ENCODE peak calls at places on chromosomes 2 and 18, in seven cellular contexts. H is left ventricle myocardium inferior; Z is CD8-positive, alpha-beta T cell; E is small intestine; B is HAP-1; W is AG04450; N is mesenchymal stem cell. Y is an unnamed sample.

GRCh38 chr2:173854840-173855239 is 110.3 kb downstream of the SP3 start:
- DNase-seq in H (no peak), Z (no peak), E (no peak), B (no peak), W (no peak), N (no peak), Y (peak; percentile 76)

GRCh38 chr2:1617425-1618021 is 126.8 kb downstream of the PXDN start:
- DNase-seq in H (no peak), Z (no peak), E (no peak), B (no peak), W (no peak), N (no peak), Y (no peak)

GRCh38 chr2:25558262-25558661 is 115.1 kb downstream of the DTNB start:
- DNase-seq in H (no peak), Z (peak; percentile 14), E (peak; percentile 17), B (peak; percentile 84), W (peak; percentile 7), N (peak; percentile 81), Y (no peak)

GRCh38 chr2:202269585-202269984 is 4.0 kb downstream of the NOP58 start:
- DNase-seq in H (no peak), Z (no peak), E (peak; percentile 21), B (no peak), W (no peak), N (no peak), Y (no peak)

GRCh38 chr2:213537579-213537978 is 253.3 kb downstream of the SPAG16 start:
- DNase-seq in H (no peak), Z (no peak), E (no peak), B (no peak), W (no peak), N (no peak), Y (no peak)

GRCh38 chr2:234494361-234495075 is 2.4 kb downstream of the ARL4C start:
- DNase-seq in H (no peak), Z (peak; percentile 47), E (no peak), B (peak; percentile 85), W (no peak), N (peak; percentile 58), Y (peak; percentile 22)

GRCh38 chr18:12296087-12296403 is 12.0 kb upstream of the TUBB6 start:
- DNase-seq in H (no peak), Z (no peak), E (no peak), B (no peak), W (no peak), N (peak; percentile 80), Y (no peak)

GRCh38 chr2:163812926-163813520 is 77.2 kb upstream of the FIGN start:
- DNase-seq in H (no peak), Z (no peak), E (no peak), B (no peak), W (no peak), N (no peak), Y (no peak)

GRCh38 chr2:57981369-57981768 is 65.2 kb upstream of the VRK2 start:
- DNase-seq in H (no peak), Z (no peak), E (no peak), B (no peak), W (no peak), N (no peak), Y (peak; percentile 53)

GRCh38 chr18:2573408-2573807 is 2.1 kb downstream of the NDC80 start:
- DNase-seq in H (no peak), Z (no peak), E (no peak), B (no peak), W (no peak), N (no peak), Y (no peak)
- H3K4me3 ChIP-seq in H (no peak overlapping the region), Z (no peak overlapping the region), E (no peak overlapping the region), B (peak overlapping the region; percentile 84), W (peak overlapping the region; percentile 89), N (peak overlapping the region; percentile 99), Y (peak overlapping the region; percentile 86)

GRCh38 chr2:64001382-64002101 is 17.7 kb downstream of the VPS54 start:
- DNase-seq in H (no peak), Z (no peak), E (no peak), B (no peak), W (no peak), N (no peak), Y (no peak)
- H3K9me3 ChIP-seq in H (peaks cover 10% of the 10 kb centered on the region), Z (no peaks in the 10 kb centered on the region), E (no peaks in the 10 kb centered on the region), B (no peaks in the 10 kb centered on the region), W (no peaks in the 10 kb centered on the region), N (peaks cover 3% of the 10 kb centered on the region), Y (peaks cover 22% of the 10 kb centered on the region)

GRCh38 chr2:55163895-55164509 is 68.1 kb downstream of the CLHC1 start:
- DNase-seq in H (no peak), Z (no peak), E (peak; percentile 63), B (no peak), W (no peak), N (no peak), Y (no peak)
- H3K4me3 ChIP-seq in H (no peak overlapping the region), Z (no peak overlapping the region), E (no peak overlapping the region), B (no peak overlapping the region), W (no peak overlapping the region), N (no peak overlapping the region), Y (no peak overlapping the region)

GRCh38 chr18:79900610-79901570 is 50.6 kb downstream of the SLC66A2 start:
- DNase-seq in H (no peak), Z (no peak), E (no peak), B (no peak), W (no peak), N (no peak), Y (no peak)

GRCh38 chr18:79897940-79898625 is 53.4 kb downstream of the SLC66A2 start:
- DNase-seq in H (no peak), Z (no peak), E (no peak), B (no peak), W (no peak), N (no peak), Y (no peak)

GRCh38 chr18:79898952-79899608 is 52.4 kb downstream of the SLC66A2 start:
- DNase-seq in H (no peak), Z (no peak), E (no peak), B (no peak), W (no peak), N (no peak), Y (no peak)

GRCh38 chr18:79901665-79902064 is 49.8 kb downstream of the SLC66A2 start:
- DNase-seq in H (no peak), Z (no peak), E (no peak), B (no peak), W (no peak), N (no peak), Y (no peak)

GRCh38 chr18:79899609-79900435 is 51.6 kb downstream of the SLC66A2 start:
- DNase-seq in H (no peak), Z (no peak), E (no peak), B (no peak), W (no peak), N (no peak), Y (no peak)
- H3K9me3 ChIP-seq in H (peaks cover 49% of the 10 kb centered on the region), Z (peaks cover 3% of the 10 kb centered on the region), E (peaks cover 6% of the 10 kb centered on the region), B (no peaks in the 10 kb centered on the region), W (peaks cover 80% of the 10 kb centered on the region), N (peaks cover 41% of the 10 kb centered on the region), Y (peaks cover 24% of the 10 kb centered on the region)

GRCh38 chr2:46471-47345 is at the start of gene FAM110C:
- DNase-seq in H (peak; percentile 68), Z (peak; percentile 50), E (peak; percentile 94), B (no peak), W (no peak), N (no peak), Y (peak; percentile 26)
- H3K4me3 ChIP-seq in H (peak within 1 kb of the TSS; percentile 72), Z (peak within 1 kb of the TSS; percentile 40), E (peak within 1 kb of the TSS; percentile 60), B (peak within 1 kb of the TSS; percentile 17), W (no peak within 1 kb of the TSS), N (peak within 1 kb of the TSS; percentile 18), Y (peak within 1 kb of the TSS; percentile 32)

GRCh38 chr18:71327443-71328120 is 1038.7 kb downstream of the SOCS6 start:
- DNase-seq in H (no peak), Z (no peak), E (no peak), B (no peak), W (no peak), N (no peak), Y (no peak)
- H3K9me3 ChIP-seq in H (no peaks in the 10 kb centered on the region), Z (no peaks in the 10 kb centered on the region), E (no peaks in the 10 kb centered on the region), B (no peaks in the 10 kb centered on the region), W (peaks cover 3% of the 10 kb centered on the region), N (peaks cover 2% of the 10 kb centered on the region), Y (no peaks in the 10 kb centered on the region)

GRCh38 chr18:62426191-62426488 is 96.7 kb upstream of the ZCCHC2 start:
- DNase-seq in H (no peak), Z (no peak), E (no peak), B (no peak), W (no peak), N (no peak), Y (no peak)
- H3K4me3 ChIP-seq in H (peak overlapping the region; percentile 58), Z (no peak overlapping the region), E (no peak overlapping the region), B (no peak overlapping the region), W (no peak overlapping the region), N (no peak overlapping the region), Y (no peak overlapping the region)

GRCh38 chr2:121613152-121613551 is 36.1 kb downstream of the CLASP1 start:
- DNase-seq in H (no peak), Z (no peak), E (no peak), B (no peak), W (no peak), N (no peak), Y (no peak)
- H3K9me3 ChIP-seq in H (no peaks in the 10 kb centered on the region), Z (no peaks in the 10 kb centered on the region), E (no peaks in the 10 kb centered on the region), B (no peaks in the 10 kb centered on the region), W (no peaks in the 10 kb centered on the region), N (no peaks in the 10 kb centered on the region), Y (no peaks in the 10 kb centered on the region)

DNA sequence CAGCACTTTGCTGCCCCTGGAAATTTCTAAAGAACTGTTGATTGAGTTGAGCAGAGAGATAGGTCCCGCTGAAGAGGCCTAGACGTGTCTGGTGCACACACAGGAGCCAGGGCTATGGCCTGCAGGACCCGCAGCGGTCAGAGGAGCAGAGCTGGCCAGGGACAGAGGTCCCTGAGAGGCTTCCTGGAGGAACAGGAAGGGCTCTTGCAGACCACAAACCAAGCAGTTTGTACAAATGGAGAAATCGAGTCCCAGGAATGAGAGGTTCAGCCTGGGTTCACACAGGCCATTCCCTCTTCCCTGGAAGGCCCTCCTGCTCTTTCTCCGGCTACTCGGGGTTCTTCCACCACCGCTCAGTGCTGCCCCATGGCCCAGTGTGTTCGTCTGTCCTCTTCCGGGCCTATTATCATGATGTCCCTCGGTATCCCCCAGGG is 1.2 kb upstream of the BIN1 start:
- DNase-seq in H (no peak), Z (no peak), E (no peak), B (no peak), W (no peak), N (no peak), Y (no peak)
- H3K4me3 ChIP-seq in H (peak overlapping the region; percentile 87), Z (no peak overlapping the region), E (no peak overlapping the region), B (no peak overlapping the region), W (peak overlapping the region; percentile 77), N (peak overlapping the region; percentile 95), Y (no peak overlapping the region)

Y was measured in MG63.